ENCODE peak calls at places on chromosome 7, in six cellular contexts. U, N, Q, F, Z and I are unnamed samples.

GRCh38 chr7:44460325-44460724 is 30.1 kb downstream of the NUDCD3 start:
- DNase-seq in U (no peak), N (no peak), Q (no peak), F (no peak), Z (no peak), I (peak)

GRCh38 chr7:139762886-139763285 is 14.9 kb downstream of the HIPK2 start:
- DNase-seq in U (peak), N (no peak), Q (no peak), F (peak), Z (no peak), I (no peak)

GRCh38 chr7:2111568-2111967 is 121.2 kb downstream of the MAD1L1 start:
- DNase-seq in U (no peak), N (no peak), Q (no peak), F (no peak), Z (no peak), I (no peak)

GRCh38 chr7:150311146-150311545 is 12.0 kb upstream of the LRRC61 start:
- DNase-seq in U (no peak), N (no peak), Q (no peak), F (no peak), Z (no peak), I (no peak)

GRCh38 chr7:26112341-26112740 is 39.7 kb upstream of the NFE2L3 start:
- DNase-seq in U (no peak), N (no peak), Q (no peak), F (no peak), Z (no peak), I (no peak)

GRCh38 chr7:13742126-13742525 is 247.3 kb downstream of the ETV1 start:
- DNase-seq in U (peak), N (no peak), Q (peak), F (peak), Z (no peak), I (no peak)

GRCh38 chr7:37357277-37357996 is 91.2 kb downstream of the ELMO1 start:
- DNase-seq in U (no peak), N (no peak), Q (no peak), F (no peak), Z (no peak), I (no peak)

GRCh38 chr7:131501422-131501821 is 55.0 kb downstream of the PODXL start:
- DNase-seq in U (peak), N (no peak), Q (no peak), F (peak), Z (no peak), I (peak)

GRCh38 chr7:129778770-129779601 is 167.5 kb downstream of the NRF1 start:
- DNase-seq in U (no peak), N (no peak), Q (no peak), F (no peak), Z (peak), I (no peak)

GRCh38 chr7:120550494-120551048 is 277.6 kb downstream of the KCND2 start:
- DNase-seq in U (peak), N (no peak), Q (no peak), F (no peak), Z (no peak), I (peak)

GRCh38 chr7:159031750-159032149 is 112.9 kb downstream of the VIPR2 start:
- DNase-seq in U (no peak), N (no peak), Q (no peak), F (no peak), Z (peak), I (no peak)

GRCh38 chr7:115009139-115009538 is 87.2 kb downstream of the MDFIC start:
- DNase-seq in U (no peak), N (no peak), Q (no peak), F (no peak), Z (no peak), I (peak)

GRCh38 chr7:45691155-45691656 is 117.0 kb downstream of the ADCY1 start:
- DNase-seq in U (no peak), N (no peak), Q (no peak), F (no peak), Z (peak), I (no peak)

GRCh38 chr7:124459101-124460052 is 306.2 kb downstream of the GPR37 start:
- DNase-seq in U (peak), N (no peak), Q (no peak), F (peak), Z (no peak), I (no peak)

GRCh38 chr7:24877790-24878311 is 102.1 kb downstream of the OSBPL3 start:
- DNase-seq in U (peak), N (no peak), Q (no peak), F (peak), Z (no peak), I (peak)

GRCh38 chr7:123797673-123798526 is 47.1 kb upstream of the HYAL4 start:
- DNase-seq in U (peak), N (peak), Q (peak), F (peak), Z (no peak), I (peak)

GRCh38 chr7:131829911-131830310 is 273.5 kb upstream of the PODXL start:
- DNase-seq in U (no peak), N (peak), Q (no peak), F (no peak), Z (no peak), I (no peak)

GRCh38 chr7:71155236-71155635 is 23.3 kb downstream of the GALNT17 start:
- DNase-seq in U (no peak), N (no peak), Q (no peak), F (no peak), Z (no peak), I (no peak)

GRCh38 chr7:98234429-98235147 is 17.4 kb downstream of the TECPR1 start:
- DNase-seq in U (no peak), N (no peak), Q (no peak), F (peak), Z (no peak), I (no peak)

GRCh38 chr7:29003703-29004102 is 45.6 kb upstream of the TRIL start:
- DNase-seq in U (no peak), N (no peak), Q (no peak), F (no peak), Z (no peak), I (no peak)

GRCh38 chr7:932651-932975 is 21.9 kb downstream of the ADAP1 start:
- DNase-seq in U (no peak), N (no peak), Q (no peak), F (no peak), Z (no peak), I (no peak)

GRCh38 chr7:76364198-76364584 is 5.4 kb upstream of the YWHAG start:
- DNase-seq in U (peak), N (no peak), Q (no peak), F (peak), Z (peak), I (peak)

GRCh38 chr7:20350518-20350951 is 19.8 kb downstream of the ITGB8 start:
- DNase-seq in U (peak), N (peak), Q (no peak), F (no peak), Z (peak), I (no peak)

GRCh38 chr7:48244902-48245301 is 73.6 kb downstream of the ABCA13 start:
- DNase-seq in U (peak), N (no peak), Q (no peak), F (peak), Z (no peak), I (no peak)

GRCh38 chr7:115274-115911 is 77.0 kb upstream of the FAM20C start:
- DNase-seq in U (peak), N (no peak), Q (no peak), F (peak), Z (no peak), I (no peak)

GRCh38 chr7:98399903-98400537 is 870 bp downstream of the BAIAP2L1 start:
- DNase-seq in U (peak), N (peak), Q (peak), F (no peak), Z (no peak), I (peak)

GRCh38 chr7:25712500-25712899 is 439.5 kb upstream of the NFE2L3 start:
- DNase-seq in U (no peak), N (no peak), Q (no peak), F (no peak), Z (no peak), I (no peak)

GRCh38 chr7:140316165-140316661 is 82.1 kb downstream of the SLC37A3 start:
- DNase-seq in U (peak), N (no peak), Q (peak), F (peak), Z (peak), I (no peak)

GRCh38 chr7:124429923-124430322 is 335.7 kb downstream of the GPR37 start:
- DNase-seq in U (no peak), N (no peak), Q (no peak), F (no peak), Z (no peak), I (no peak)

GRCh38 chr7:44658979-44659378 is 52.6 kb downstream of the OGDH start:
- DNase-seq in U (no peak), N (no peak), Q (no peak), F (no peak), Z (no peak), I (no peak)

DNA sequence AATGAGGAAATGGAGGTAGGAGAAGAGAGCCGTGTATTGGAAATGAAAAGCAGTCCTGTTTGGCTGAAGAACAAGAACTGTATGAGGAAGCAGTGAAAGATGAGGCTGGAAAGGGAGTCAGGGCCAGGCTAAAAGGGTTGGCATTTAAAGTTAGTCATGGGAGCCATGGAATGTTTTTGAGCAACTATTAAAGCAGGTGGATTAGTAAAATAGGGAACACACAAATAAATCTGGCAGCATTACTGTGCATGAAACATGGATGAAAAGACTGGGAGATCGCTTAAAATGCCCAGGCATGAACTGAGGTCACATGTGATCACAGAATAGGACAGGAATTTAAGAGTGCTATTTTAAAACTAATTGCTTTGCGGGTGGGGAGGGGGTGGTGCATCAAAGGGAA is 1.4 kb upstream of the IFRD1 start:
- DNase-seq in U (no peak), N (no peak), Q (no peak), F (no peak), Z (peak), I (no peak)
- H3K4me3 ChIP-seq in U (no peak), N (no peak), Q (no peak), F (no peak), Z (no peak), I (no peak)

GRCh38 chr7:117157871-117158209 is 165.0 kb downstream of the WNT2 start:
- DNase-seq in U (no peak), N (no peak), Q (no peak), F (no peak), Z (no peak), I (no peak)

GRCh38 chr7:117154721-117155120 is 168.1 kb downstream of the WNT2 start:
- DNase-seq in U (no peak), N (no peak), Q (no peak), F (no peak), Z (no peak), I (no peak)

GRCh38 chr7:117158941-117159705 is 163.7 kb downstream of the WNT2 start:
- DNase-seq in U (peak), N (peak), Q (no peak), F (no peak), Z (no peak), I (no peak)

GRCh38 chr7:117155694-117156093 is 167.2 kb downstream of the WNT2 start:
- DNase-seq in U (no peak), N (no peak), Q (no peak), F (no peak), Z (no peak), I (no peak)

GRCh38 chr7:117157121-117157870 is 165.6 kb downstream of the WNT2 start:
- DNase-seq in U (peak), N (peak), Q (no peak), F (peak), Z (no peak), I (no peak)
- TF ChIP-seq CTCF in U (peak), N (peak), Q (peak), F (peak), Z (no peak), I (no peak)

DNA sequence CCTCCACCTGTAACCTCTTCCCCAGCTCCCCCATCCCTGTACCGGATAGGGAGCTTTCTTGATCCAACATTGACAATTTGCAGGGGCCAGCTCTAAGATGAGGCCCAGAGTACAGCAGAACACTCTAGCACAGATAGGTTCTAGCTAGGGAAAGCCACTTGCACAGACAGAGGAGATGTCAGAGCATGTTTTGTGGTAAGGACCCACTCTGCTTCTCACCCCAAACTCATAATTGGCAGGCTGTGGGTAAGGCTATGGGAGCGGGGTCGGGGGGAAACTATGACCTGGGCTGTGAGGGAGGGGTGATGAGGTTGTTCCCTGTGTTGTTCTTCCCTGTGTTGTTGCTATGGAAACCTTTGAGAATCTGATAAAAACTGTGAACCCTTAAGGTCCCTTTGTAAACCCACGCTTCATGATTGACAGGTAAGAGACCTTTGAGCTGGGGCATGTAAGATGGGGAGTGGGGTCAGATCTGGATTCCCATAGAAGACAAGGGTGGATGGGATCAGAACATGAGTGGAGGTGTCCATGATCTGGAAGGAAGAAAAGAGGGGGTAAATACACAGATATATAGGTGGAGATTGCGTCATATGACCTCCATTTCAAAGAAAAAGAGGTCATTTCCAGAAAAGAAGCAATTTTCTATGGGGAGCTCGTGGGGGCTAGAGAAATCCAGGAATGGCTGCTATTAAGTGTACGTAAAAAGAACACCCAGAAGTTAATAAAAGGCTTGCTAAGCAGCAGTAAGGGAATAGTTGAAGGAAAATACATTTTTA is 4.0 kb downstream of the CALD1 start:
- DNase-seq in U (peak), N (no peak), Q (no peak), F (no peak), Z (no peak), I (no peak)
- H3K4me3 ChIP-seq in U (peak), N (peak), Q (no peak), F (peak), Z (peak), I (no peak)

GRCh38 chr7:73647725-73648592 is 19.7 kb upstream of the VPS37D start:
- DNase-seq in U (no peak), N (peak), Q (no peak), F (no peak), Z (peak), I (no peak)
- TF ChIP-seq CTCF in U (no peak), N (peak), Q (peak), F (no peak), Z (no peak), I (no peak)

GRCh38 chr7:143492799-143493568 is 15.3 kb downstream of the TAS2R41 start:
- DNase-seq in U (no peak), N (no peak), Q (no peak), F (no peak), Z (no peak), I (no peak)
- H3K4me3 ChIP-seq in U (no peak), N (no peak), Q (no peak), F (no peak), Z (no peak), I (no peak)